ENCODE peak calls at places on chromosomes 1 and 21, in five cellular contexts. One of them, this sample, is unnamed.

GRCh38 chr1:98981917-98982513 is 22.6 kb downstream of the PLPPR5 start:
- DNase-seq in neuronal stem cell: no peak
- DNase-seq in H1: no peak
- DNase-seq in H9: no peak
- DNase-seq in IMR-90: peak
- DNase-seq in this sample: peak

GRCh38 chr1:245154429-245155185 is at the start of gene KIF26B:
- DNase-seq in neuronal stem cell: peak
- DNase-seq in H1: peak
- DNase-seq in H9: peak
- DNase-seq in IMR-90: peak
- DNase-seq in this sample: peak

GRCh38 chr1:240189386-240189989 is 97.8 kb downstream of the FMN2 start:
- DNase-seq in neuronal stem cell: peak
- DNase-seq in H1: peak
- DNase-seq in H9: no peak
- DNase-seq in IMR-90: peak
- DNase-seq in this sample: peak

GRCh38 chr1:33298623-33299277 is 22.1 kb downstream of the A3GALT2 start:
- DNase-seq in neuronal stem cell: peak
- DNase-seq in H1: peak
- DNase-seq in H9: peak
- DNase-seq in IMR-90: peak
- DNase-seq in this sample: peak

GRCh38 chr1:111366256-111366655 is 61.3 kb downstream of the OVGP1 start:
- DNase-seq in neuronal stem cell: no peak
- DNase-seq in H1: no peak
- DNase-seq in H9: no peak
- DNase-seq in IMR-90: peak
- DNase-seq in this sample: peak

GRCh38 chr1:230950404-230950803 is 28.3 kb downstream of the TTC13 start:
- DNase-seq in neuronal stem cell: no peak
- DNase-seq in H1: no peak
- DNase-seq in H9: no peak
- DNase-seq in IMR-90: no peak
- DNase-seq in this sample: no peak

GRCh38 chr1:54290443-54291184 is 90.6 kb downstream of the MRPL37 start:
- DNase-seq in neuronal stem cell: no peak
- DNase-seq in H1: no peak
- DNase-seq in H9: no peak
- DNase-seq in IMR-90: peak
- DNase-seq in this sample: peak

GRCh38 chr1:201495447-201496295 is 11.3 kb downstream of the CSRP1 start:
- DNase-seq in neuronal stem cell: no peak
- DNase-seq in H1: no peak
- DNase-seq in H9: no peak
- DNase-seq in IMR-90: peak
- DNase-seq in this sample: peak

GRCh38 chr1:231493421-231494185 is 34.9 kb upstream of the TSNAX start:
- DNase-seq in neuronal stem cell: no peak
- DNase-seq in H1: no peak
- DNase-seq in H9: no peak
- DNase-seq in IMR-90: peak
- DNase-seq in this sample: peak

GRCh38 chr21:33390479-33390878 is 12.7 kb upstream of the IFNGR2 start:
- DNase-seq in neuronal stem cell: no peak
- DNase-seq in H1: no peak
- DNase-seq in H9: no peak
- DNase-seq in IMR-90: no peak
- DNase-seq in this sample: no peak

GRCh38 chr21:41367598-41368360 is 6.0 kb downstream of the MX2 start:
- DNase-seq in neuronal stem cell: no peak
- DNase-seq in H1: no peak
- DNase-seq in H9: no peak
- DNase-seq in IMR-90: no peak
- DNase-seq in this sample: no peak

DNA sequence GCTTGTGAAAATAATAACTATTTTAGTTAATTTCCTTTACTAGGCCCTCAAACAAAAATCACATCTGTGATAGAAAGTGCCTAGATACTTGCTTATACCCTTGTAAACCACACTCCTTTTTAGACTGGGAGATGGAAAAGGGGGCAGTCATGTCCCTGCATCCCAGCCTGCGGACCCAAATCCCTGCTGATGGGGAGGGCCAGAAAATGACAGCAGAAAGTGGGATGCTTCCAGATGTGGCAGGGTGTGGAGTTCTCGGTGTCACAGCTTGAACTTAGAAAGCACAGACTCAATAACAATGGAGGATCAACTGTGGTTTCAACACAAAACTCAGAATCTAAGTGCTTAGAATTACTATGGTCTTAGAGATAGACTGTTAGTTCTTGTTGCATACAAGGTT is 95.5 kb upstream of the F3 start:
- DNase-seq in neuronal stem cell: no peak
- DNase-seq in H1: peak
- DNase-seq in H9: no peak
- DNase-seq in IMR-90: no peak
- DNase-seq in this sample: no peak
- H2BK15ac ChIP-seq in neuronal stem cell: no peak
- H2BK15ac ChIP-seq in H1: peak
- H2BK15ac ChIP-seq in H9: no peak
- H2BK15ac ChIP-seq in IMR-90: peak
- H2BK15ac ChIP-seq in this sample: no peak

GRCh38 chr1:52119722-52120121 is 22.2 kb upstream of the ZFYVE9 start:
- DNase-seq in neuronal stem cell: no peak
- DNase-seq in H1: no peak
- DNase-seq in H9: no peak
- DNase-seq in IMR-90: no peak
- DNase-seq in this sample: no peak
- H3K14ac ChIP-seq in neuronal stem cell: no peak
- H3K14ac ChIP-seq in H1: no peak
- H3K14ac ChIP-seq in H9: no peak
- H3K14ac ChIP-seq in IMR-90: no peak
- H3K14ac ChIP-seq in this sample: no peak

GRCh38 chr21:18220498-18220897 is 24.1 kb upstream of the CHODL start:
- DNase-seq in neuronal stem cell: no peak
- DNase-seq in H1: no peak
- DNase-seq in H9: no peak
- DNase-seq in IMR-90: no peak
- DNase-seq in this sample: no peak
- H2BK15ac ChIP-seq in neuronal stem cell: no peak
- H2BK15ac ChIP-seq in H1: no peak
- H2BK15ac ChIP-seq in H9: no peak
- H2BK15ac ChIP-seq in IMR-90: no peak
- H2BK15ac ChIP-seq in this sample: no peak

GRCh38 chr1:29258974-29259801 is 22.9 kb downstream of the PTPRU start:
- DNase-seq in neuronal stem cell: no peak
- DNase-seq in H1: no peak
- DNase-seq in H9: peak
- DNase-seq in IMR-90: no peak
- DNase-seq in this sample: peak
- H3K14ac ChIP-seq in neuronal stem cell: peak
- H3K14ac ChIP-seq in H1: no peak
- H3K14ac ChIP-seq in H9: no peak
- H3K14ac ChIP-seq in IMR-90: no peak
- H3K14ac ChIP-seq in this sample: peak

DNA sequence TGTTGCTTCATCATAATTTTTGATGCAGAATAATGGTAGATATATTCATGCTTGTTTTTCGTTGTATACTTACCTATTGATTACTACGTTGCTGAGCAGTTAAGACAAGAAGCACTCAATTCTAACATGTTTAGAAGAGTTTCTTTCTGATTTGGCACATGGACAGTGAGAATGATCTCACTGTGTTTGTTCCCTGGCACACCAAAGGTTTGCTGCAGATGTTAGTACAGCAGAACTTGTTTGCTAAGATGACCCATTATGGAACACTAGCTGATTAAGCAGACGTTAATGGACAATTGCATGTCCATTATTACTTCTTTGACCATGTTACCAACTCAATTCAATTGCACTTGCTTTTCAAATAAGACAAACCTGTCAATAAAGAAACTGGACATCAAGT is 184.7 kb upstream of the SGIP1 start:
- DNase-seq in neuronal stem cell: no peak
- DNase-seq in H1: no peak
- DNase-seq in H9: no peak
- DNase-seq in IMR-90: no peak
- DNase-seq in this sample: no peak
- H2BK15ac ChIP-seq in neuronal stem cell: no peak
- H2BK15ac ChIP-seq in H1: no peak
- H2BK15ac ChIP-seq in H9: no peak
- H2BK15ac ChIP-seq in IMR-90: no peak
- H2BK15ac ChIP-seq in this sample: no peak

GRCh38 chr1:234776256-234776874 is 166.4 kb upstream of the IRF2BP2 start:
- DNase-seq in neuronal stem cell: no peak
- DNase-seq in H1: peak
- DNase-seq in H9: no peak
- DNase-seq in IMR-90: no peak
- DNase-seq in this sample: no peak
- H3K14ac ChIP-seq in neuronal stem cell: peak
- H3K14ac ChIP-seq in H1: no peak
- H3K14ac ChIP-seq in H9: no peak
- H3K14ac ChIP-seq in IMR-90: no peak
- H3K14ac ChIP-seq in this sample: peak

GRCh38 chr21:16181024-16181423 is 451.2 kb downstream of the USP25 start:
- DNase-seq in neuronal stem cell: no peak
- DNase-seq in H1: no peak
- DNase-seq in H9: no peak
- DNase-seq in IMR-90: no peak
- DNase-seq in this sample: no peak

GRCh38 chr21:16187603-16188002 is 457.8 kb downstream of the USP25 start:
- DNase-seq in neuronal stem cell: no peak
- DNase-seq in H1: no peak
- DNase-seq in H9: no peak
- DNase-seq in IMR-90: no peak
- DNase-seq in this sample: no peak

GRCh38 chr21:16185766-16186165 is 456.0 kb downstream of the USP25 start:
- DNase-seq in neuronal stem cell: no peak
- DNase-seq in H1: no peak
- DNase-seq in H9: no peak
- DNase-seq in IMR-90: no peak
- DNase-seq in this sample: no peak

DNA sequence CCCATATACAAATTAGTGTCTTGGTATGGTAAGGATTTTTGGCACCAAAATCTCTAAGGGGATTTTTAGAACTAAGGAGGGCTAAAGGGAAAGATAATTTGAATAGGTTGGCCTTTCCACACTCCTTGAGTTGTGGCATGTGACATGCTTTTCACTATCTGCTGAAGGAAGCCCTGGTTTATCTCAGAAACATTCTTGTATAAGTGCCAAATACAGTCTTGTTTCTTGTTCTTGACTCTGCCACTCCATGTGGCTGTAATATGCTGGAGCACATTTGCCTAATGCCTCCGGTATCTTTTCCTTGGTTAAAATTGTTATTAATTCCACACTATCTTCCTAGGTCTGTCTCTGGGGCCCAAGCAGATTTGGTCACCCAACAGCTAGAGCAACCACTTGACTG is 457.0 kb downstream of the USP25 start:
- DNase-seq in neuronal stem cell: no peak
- DNase-seq in H1: no peak
- DNase-seq in H9: no peak
- DNase-seq in IMR-90: peak
- DNase-seq in this sample: peak
- H2BK15ac ChIP-seq in neuronal stem cell: no peak
- H2BK15ac ChIP-seq in H1: no peak
- H2BK15ac ChIP-seq in H9: no peak
- H2BK15ac ChIP-seq in IMR-90: no peak
- H2BK15ac ChIP-seq in this sample: no peak

GRCh38 chr21:31732538-31732864 is 583 bp upstream of the SCAF4 start:
- DNase-seq in neuronal stem cell: no peak
- DNase-seq in H1: no peak
- DNase-seq in H9: no peak
- DNase-seq in IMR-90: no peak
- DNase-seq in this sample: no peak
- H3K14ac ChIP-seq in neuronal stem cell: no peak
- H3K14ac ChIP-seq in H1: no peak
- H3K14ac ChIP-seq in H9: peak
- H3K14ac ChIP-seq in IMR-90: peak
- H3K14ac ChIP-seq in this sample: no peak

GRCh38 chr1:217431395-217431794 is 199.5 kb downstream of the GPATCH2 start:
- DNase-seq in neuronal stem cell: no peak
- DNase-seq in H1: no peak
- DNase-seq in H9: no peak
- DNase-seq in IMR-90: no peak
- DNase-seq in this sample: no peak

GRCh38 chr1:217437375-217437774 is 193.5 kb downstream of the GPATCH2 start:
- DNase-seq in neuronal stem cell: no peak
- DNase-seq in H1: no peak
- DNase-seq in H9: no peak
- DNase-seq in IMR-90: no peak
- DNase-seq in this sample: no peak

GRCh38 chr1:217435159-217435558 is 195.7 kb downstream of the GPATCH2 start:
- DNase-seq in neuronal stem cell: peak
- DNase-seq in H1: no peak
- DNase-seq in H9: no peak
- DNase-seq in IMR-90: no peak
- DNase-seq in this sample: no peak

GRCh38 chr1:217432339-217432738 is 198.6 kb downstream of the GPATCH2 start:
- DNase-seq in neuronal stem cell: no peak
- DNase-seq in H1: no peak
- DNase-seq in H9: no peak
- DNase-seq in IMR-90: no peak
- DNase-seq in this sample: no peak

DNA sequence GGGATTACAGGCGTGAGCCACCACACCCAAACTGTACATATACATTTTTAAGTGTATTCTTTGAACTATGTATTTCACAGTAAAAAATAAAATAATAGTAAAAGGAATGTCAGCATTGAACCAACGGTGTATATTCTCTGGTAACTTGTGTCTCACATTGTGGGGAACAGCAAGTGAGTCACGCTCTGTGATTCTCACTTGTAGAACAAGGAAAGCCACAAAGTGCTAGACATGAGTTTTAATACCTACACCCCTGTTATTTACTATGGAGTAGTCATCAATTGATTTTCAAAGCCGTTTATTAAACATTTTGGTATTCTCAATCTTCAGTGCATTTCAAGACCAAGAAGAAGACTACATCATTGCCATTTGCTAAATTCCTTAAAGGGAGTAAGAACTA is 197.2 kb downstream of the GPATCH2 start:
- DNase-seq in neuronal stem cell: no peak
- DNase-seq in H1: no peak
- DNase-seq in H9: no peak
- DNase-seq in IMR-90: no peak
- DNase-seq in this sample: no peak
- H2BK15ac ChIP-seq in neuronal stem cell: no peak
- H2BK15ac ChIP-seq in H1: no peak
- H2BK15ac ChIP-seq in H9: no peak
- H2BK15ac ChIP-seq in IMR-90: no peak
- H2BK15ac ChIP-seq in this sample: no peak

GRCh38 chr1:228417061-228417460 is 400 bp upstream of the TRIM17 start:
- DNase-seq in neuronal stem cell: no peak
- DNase-seq in H1: peak
- DNase-seq in H9: no peak
- DNase-seq in IMR-90: no peak
- DNase-seq in this sample: no peak
- H3K14ac ChIP-seq in neuronal stem cell: no peak
- H3K14ac ChIP-seq in H1: no peak
- H3K14ac ChIP-seq in H9: no peak
- H3K14ac ChIP-seq in IMR-90: no peak
- H3K14ac ChIP-seq in this sample: no peak